ENCODE peak calls at places on chromosome 18, in five cellular contexts. Q, P, F, G and D are unnamed samples.

GRCh38 chr18:33802955-33803354 is 224.9 kb downstream of the ASXL3 start:
- DNase-seq in Q (no peak), F (no peak), G (no peak), P (no peak), D (no peak)

GRCh38 chr18:28903366-28903765 is 726.4 kb upstream of the CDH2 start:
- DNase-seq in F (no peak), G (peak; percentile 48), Q (no peak), P (peak; percentile 35), D (peak; percentile 2)

GRCh38 chr18:2627821-2628276 is 27.7 kb upstream of the SMCHD1 start:
- DNase-seq in Q (no peak), F (no peak), G (peak; percentile 32), P (no peak), D (peak; percentile 74)

GRCh38 chr18:36572135-36572856 is 256.5 kb downstream of the TPGS2 start:
- DNase-seq in Q (no peak), G (peak; percentile 68), P (peak; percentile 78), F (peak; percentile 4), D (peak; percentile 62)

GRCh38 chr18:49123431-49123830 is 172.7 kb upstream of the SMAD7 start:
- DNase-seq in F (no peak), P (peak; percentile 18), Q (no peak), G (peak; percentile 41), D (no peak)

GRCh38 chr18:11689031-11689971 is at the start of gene GNAL:
- DNase-seq in F (peak; percentile 47), P (peak; percentile 85), G (peak; percentile 63), Q (no peak), D (peak; percentile 2)

GRCh38 chr18:48545690-48546365 is 7.0 kb downstream of the CTIF start:
- DNase-seq in P (peak; percentile 79), G (peak; percentile 92), F (no peak), Q (no peak), D (peak; percentile 79)

GRCh38 chr18:73087291-73087977 is 219.6 kb upstream of the NETO1 start:
- DNase-seq in Q (no peak), G (no peak), P (no peak), F (no peak), D (no peak)

GRCh38 chr18:73979742-73980141 is 167.9 kb downstream of the FBXO15 start:
- DNase-seq in P (peak; percentile 24), F (no peak), G (peak; percentile 84), Q (no peak), D (peak; percentile 80)

GRCh38 chr18:79608535-79608934 is 71.1 kb upstream of the CTDP1 start:
- DNase-seq in F (no peak), P (no peak), G (no peak), Q (no peak), D (no peak)

GRCh38 chr18:14924226-14924625 is 176.3 kb downstream of the ANKRD30B start:
- DNase-seq in Q (no peak), F (no peak), G (no peak), P (peak; percentile 9), D (peak; percentile 9)

GRCh38 chr18:66734451-66734850 is 130.6 kb upstream of the CDH19 start:
- DNase-seq in P (no peak), Q (no peak), G (no peak), F (no peak), D (no peak)

GRCh38 chr18:72613589-72613988 is 69.4 kb upstream of the CBLN2 start:
- DNase-seq in Q (no peak), F (no peak), G (no peak), P (no peak), D (no peak)

GRCh38 chr18:58666176-58666575 is 5.1 kb upstream of the MALT1 start:
- DNase-seq in Q (no peak), F (no peak), P (no peak), G (peak; percentile 79), D (peak; percentile 72)

GRCh38 chr18:3262234-3263171 is 570 bp downstream of the MYL12B start:
- DNase-seq in G (peak; percentile 49), F (no peak), P (peak; percentile 50), Q (no peak), D (peak; percentile 60)

GRCh38 chr18:7329036-7329435 is 98.1 kb downstream of the LRRC30 start:
- DNase-seq in F (no peak), Q (no peak), P (no peak), G (no peak), D (peak; percentile 50)

GRCh38 chr18:8685914-8686216 is 19.5 kb upstream of the MTCL1 start:
- DNase-seq in G (no peak), Q (no peak), F (no peak), P (no peak), D (no peak)

GRCh38 chr18:7028625-7029024 is 89.0 kb downstream of the LAMA1 start:
- DNase-seq in F (no peak), Q (no peak), P (no peak), G (no peak), D (no peak)

GRCh38 chr18:11005528-11005927 is 143.8 kb downstream of the PIEZO2 start:
- DNase-seq in F (no peak), G (no peak), Q (no peak), P (peak; percentile 92), D (peak; percentile 97)